ENCODE peak calls at places on chromosome 7, in eight cellular contexts. K, Z, E, I, F, J, A and T are unnamed samples. For H3K36me3 and H3K4me1, the result is how much of the 10 kb centered on the place peaks cover.

GRCh38 chr7:17434191-17434590 is 135.7 kb downstream of the AHR start:
- DNase-seq in I (no peak), F (no peak), E (no peak), J (no peak), Z (no peak), K (no peak), A (no peak), T (no peak)

GRCh38 chr7:138004046-138004445 is 2.2 kb upstream of the CREB3L2 start:
- DNase-seq in E (no peak), J (no peak), I (no peak), Z (no peak), A (no peak), K (no peak), F (no peak), T (no peak)

GRCh38 chr7:127751062-127751722 is 99.2 kb downstream of the SND1 start:
- DNase-seq in J (no peak), Z (no peak), F (no peak), A (no peak), I (no peak), K (no peak), E (no peak), T (no peak)

GRCh38 chr7:51182767-51183166 is 133.8 kb downstream of the COBL start:
- DNase-seq in I (no peak), K (no peak), E (no peak), J (no peak), F (no peak), Z (no peak), A (no peak), T (no peak)

GRCh38 chr7:107907790-107908189 is 16.8 kb downstream of the DLD start:
- DNase-seq in E (no peak), K (no peak), Z (no peak), J (no peak), I (no peak), F (no peak), A (no peak), T (no peak)

GRCh38 chr7:2613926-2614613 is 17.7 kb upstream of the TTYH3 start:
- DNase-seq in J (no peak), Z (peak), A (no peak), K (no peak), E (no peak), I (peak), F (no peak), T (no peak)

GRCh38 chr7:142482899-142483658 is 225.2 kb upstream of the PRSS58 start:
- DNase-seq in I (peak), K (peak), J (peak), A (peak), Z (no peak), F (peak), E (peak), T (peak)

GRCh38 chr7:2954433-2954853 is 89.2 kb downstream of the CARD11 start:
- DNase-seq in E (peak), J (no peak), Z (no peak), A (no peak), K (peak), I (no peak), F (no peak), T (no peak)

GRCh38 chr7:94178247-94178646 is 174.1 kb upstream of the BET1 start:
- DNase-seq in F (no peak), Z (no peak), J (no peak), A (no peak), K (no peak), I (no peak), E (no peak), T (no peak)

GRCh38 chr7:108419961-108420360 is 36.3 kb downstream of the NRCAM start:
- DNase-seq in Z (no peak), A (no peak), I (no peak), K (no peak), F (no peak), E (no peak), J (no peak), T (no peak)

GRCh38 chr7:23022258-23022745 is 8.4 kb upstream of the HYCC1 start:
- DNase-seq in A (no peak), K (no peak), Z (peak), I (no peak), E (no peak), J (no peak), F (no peak), T (no peak)

GRCh38 chr7:522071-522937 is 2.7 kb upstream of the PDGFA start:
- DNase-seq in Z (peak), K (no peak), E (no peak), J (peak), A (no peak), F (peak), I (peak), T (no peak)

GRCh38 chr7:36127075-36127740 is 25.8 kb upstream of the EEPD1 start:
- DNase-seq in I (no peak), E (no peak), Z (no peak), K (no peak), A (no peak), J (no peak), F (no peak), T (no peak)

GRCh38 chr7:129091484-129092002 is 36.6 kb upstream of the TNPO3 start:
- DNase-seq in Z (peak), A (peak), J (peak), K (peak), I (peak), E (peak), F (peak), T (peak)

GRCh38 chr7:16295558-16295957 is 125.8 kb downstream of the CRPPA start:
- DNase-seq in A (no peak), I (no peak), J (no peak), K (no peak), Z (no peak), E (no peak), F (no peak), T (peak)

GRCh38 chr7:34061175-34061574 is 155.8 kb downstream of the BMPER start:
- DNase-seq in Z (no peak), K (no peak), E (no peak), I (no peak), F (no peak), A (no peak), J (no peak), T (no peak)

GRCh38 chr7:136369225-136369624 is 392.1 kb upstream of the MTPN start:
- DNase-seq in E (no peak), J (no peak), Z (no peak), I (no peak), F (no peak), K (no peak), A (no peak), T (no peak)

GRCh38 chr7:130480001-130480400 is 11.9 kb upstream of the MEST start:
- DNase-seq in Z (no peak), J (no peak), A (no peak), F (no peak), I (no peak), K (no peak), E (no peak), T (no peak)

GRCh38 chr7:98200364-98200763 is 10.9 kb upstream of the BHLHA15 start:
- DNase-seq in J (no peak), F (no peak), A (no peak), E (no peak), Z (no peak), I (no peak), K (no peak), T (no peak)

GRCh38 chr7:83655951-83656556 is 7.1 kb upstream of the SEMA3E start:
- DNase-seq in Z (no peak), I (peak), J (peak), A (peak), K (no peak), F (peak), E (no peak), T (no peak)

GRCh38 chr7:106032295-106032694 is 69.2 kb downstream of the CDHR3 start:
- DNase-seq in J (no peak), E (no peak), F (no peak), I (no peak), K (no peak), Z (no peak), A (no peak), T (no peak)

GRCh38 chr7:2520131-2520807 is 695 bp downstream of the LFNG start:
- DNase-seq in K (no peak), I (peak), E (no peak), A (peak), Z (no peak), J (peak), F (no peak), T (no peak)

GRCh38 chr7:139895141-139895829 is 66.2 kb downstream of the TBXAS1 start:
- DNase-seq in A (no peak), J (no peak), F (no peak), E (no peak), K (no peak), I (no peak), Z (no peak), T (no peak)

GRCh38 chr7:43164757-43165156 is 52.3 kb downstream of the HECW1 start:
- DNase-seq in A (no peak), E (no peak), Z (no peak), J (no peak), F (no peak), K (no peak), I (no peak), T (peak)

GRCh38 chr7:151125459-151125834 is 39.2 kb downstream of the AGAP3 start:
- DNase-seq in A (no peak), K (no peak), J (peak), E (no peak), I (peak), F (peak), Z (no peak), T (no peak)
- H3K36me3 ChIP-seq in A (half or more), K (under half), J (under half), E (under half), I (under half), F (half or more), Z (under half), T (under half)

GRCh38 chr7:38592737-38593136 is 38.4 kb downstream of the AMPH start:
- DNase-seq in K (no peak), I (no peak), J (no peak), F (no peak), Z (no peak), E (no peak), A (no peak), T (no peak)
- H3K4me1 ChIP-seq in K (under half), I (under half), J (under half), F (under half), Z (under half), E (under half), A (under half), T (under half)

DNA sequence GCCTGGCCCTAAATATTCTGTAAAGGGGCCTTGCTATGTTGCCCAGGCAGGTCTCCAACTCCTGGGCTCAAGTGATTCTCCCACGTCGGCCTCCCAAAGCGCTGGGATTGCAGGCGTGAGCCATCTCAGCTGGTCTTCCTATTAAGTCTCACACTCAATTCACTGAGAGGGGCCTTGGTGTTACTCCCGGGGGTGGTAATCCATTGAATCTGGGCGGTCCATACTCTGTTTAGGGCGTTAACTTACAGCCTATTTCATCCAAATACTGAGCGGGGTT is 665 bp upstream of the SRRT start:
- DNase-seq in F (no peak), I (no peak), Z (no peak), A (no peak), K (no peak), J (peak), E (no peak), T (no peak)
- H3K36me3 ChIP-seq in F (half or more), I (under half), Z (under half), A (under half), K (under half), J (half or more), E (under half), T (half or more)

DNA sequence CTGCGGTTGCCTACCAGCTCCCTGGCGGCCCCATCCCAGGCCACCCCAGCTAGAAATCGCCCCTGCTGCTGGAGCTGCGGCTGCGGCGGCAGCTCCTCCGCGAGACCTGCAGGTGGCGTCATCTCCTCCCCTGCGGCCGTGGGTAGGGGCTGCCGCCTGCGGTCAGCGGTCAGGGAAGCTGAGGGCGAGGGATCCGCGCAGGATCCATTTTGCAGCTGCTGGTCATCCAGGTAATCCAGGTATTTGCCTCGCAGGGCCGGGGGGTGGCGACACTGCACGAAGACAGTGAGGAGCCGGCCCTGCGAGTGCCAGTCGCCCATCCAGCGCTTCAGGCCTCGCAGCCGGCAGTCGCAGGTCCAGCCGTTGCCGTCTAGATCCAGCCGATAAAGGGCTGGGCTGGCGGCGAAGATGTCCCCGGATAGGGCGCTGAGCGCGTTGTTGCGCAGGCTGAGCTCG is 1.5 kb downstream of the TRIL start:
- DNase-seq in E (no peak), J (peak), I (peak), K (no peak), Z (peak), A (peak), F (peak), T (peak)
- H3K4me1 ChIP-seq in E (under half), J (under half), I (under half), K (under half), Z (under half), A (under half), F (under half), T (under half)

DNA sequence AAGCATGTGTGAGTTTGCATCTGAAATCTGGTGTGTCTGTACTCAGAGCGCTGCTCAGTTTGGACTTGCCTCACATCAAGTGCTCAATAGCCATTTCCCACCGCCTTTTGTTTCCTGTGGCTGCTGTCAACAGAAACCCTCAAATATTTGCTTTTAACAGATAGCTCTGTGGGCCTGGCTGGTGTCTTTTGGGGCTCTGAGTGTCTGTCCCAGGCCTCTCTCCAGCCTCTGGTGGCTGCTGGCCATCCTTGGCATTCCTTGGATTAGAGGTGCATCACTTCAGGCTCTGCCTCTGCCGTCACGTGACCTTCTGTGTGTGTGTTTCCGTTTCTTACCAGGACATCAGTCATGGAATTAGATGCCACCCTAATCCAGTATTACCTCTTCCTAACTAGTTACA is 9.3 kb downstream of the YKT6 start:
- DNase-seq in E (no peak), K (no peak), A (no peak), Z (no peak), F (no peak), I (no peak), J (no peak), T (no peak)
- H3K36me3 ChIP-seq in E (half or more), K (half or more), A (under half), Z (under half), F (half or more), I (half or more), J (half or more), T (half or more)

GRCh38 chr7:69693042-69693441 is 94.8 kb downstream of the AUTS2 start:
- DNase-seq in J (no peak), A (no peak), K (no peak), I (no peak), F (no peak), Z (no peak), E (no peak), T (no peak)

GRCh38 chr7:69687739-69688431 is 89.6 kb downstream of the AUTS2 start:
- DNase-seq in Z (no peak), I (no peak), F (no peak), E (no peak), J (no peak), A (no peak), K (no peak), T (no peak)

GRCh38 chr7:69691734-69692133 is 93.5 kb downstream of the AUTS2 start:
- DNase-seq in E (no peak), J (no peak), A (no peak), Z (no peak), K (no peak), I (no peak), F (no peak), T (no peak)

GRCh38 chr7:69691327-69691726 is 93.1 kb downstream of the AUTS2 start:
- DNase-seq in K (no peak), Z (no peak), J (no peak), F (no peak), A (no peak), I (no peak), E (no peak), T (no peak)

GRCh38 chr7:69690329-69690728 is 92.1 kb downstream of the AUTS2 start:
- DNase-seq in K (no peak), I (no peak), Z (no peak), E (no peak), A (no peak), F (no peak), J (no peak), T (no peak)
- H3K4me1 ChIP-seq in K (under half), I (under half), Z (under half), E (under half), A (under half), F (under half), J (under half), T (under half)

DNA sequence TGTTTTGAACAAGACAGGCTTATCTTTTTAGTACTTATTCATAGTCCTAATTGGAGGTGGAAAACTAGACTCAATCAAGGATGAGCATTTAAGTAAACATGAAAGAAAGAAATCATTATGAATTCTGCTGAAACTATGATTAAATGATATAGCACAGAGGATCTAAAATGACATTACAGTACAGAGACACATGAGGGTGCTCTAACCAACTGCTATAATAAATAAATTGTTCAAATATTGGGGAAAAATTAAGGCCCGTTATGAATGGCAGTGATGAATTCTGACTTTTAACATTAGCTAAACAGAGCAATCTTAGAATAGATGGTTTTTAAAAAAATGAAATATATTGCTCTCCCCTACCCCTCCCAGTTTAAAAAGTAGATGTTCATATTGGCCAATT is 10.3 kb downstream of the WNT2 start:
- DNase-seq in A (no peak), J (no peak), I (no peak), F (no peak), E (no peak), K (no peak), Z (no peak), T (no peak)
- H3K36me3 ChIP-seq in A (under half), J (under half), I (under half), F (under half), E (under half), K (under half), Z (under half), T (under half)

GRCh38 chr7:150338166-150338829 is 3.1 kb downstream of the RARRES2 start:
- DNase-seq in A (no peak), Z (no peak), K (no peak), J (no peak), I (no peak), F (no peak), E (no peak), T (no peak)

GRCh38 chr7:150335774-150336112 is 5.7 kb downstream of the RARRES2 start:
- DNase-seq in J (no peak), I (peak), A (no peak), F (no peak), E (no peak), Z (no peak), K (no peak), T (no peak)

GRCh38 chr7:150336746-150337145 is 4.7 kb downstream of the RARRES2 start:
- DNase-seq in Z (no peak), A (no peak), I (no peak), J (no peak), K (no peak), F (no peak), E (no peak), T (no peak)

GRCh38 chr7:150337659-150338081 is 3.8 kb downstream of the RARRES2 start:
- DNase-seq in K (no peak), F (no peak), Z (no peak), A (no peak), I (peak), E (no peak), J (no peak), T (no peak)

GRCh38 chr7:150337179-150337578 is 4.2 kb downstream of the RARRES2 start:
- DNase-seq in J (no peak), Z (no peak), E (no peak), I (peak), K (no peak), F (no peak), A (no peak), T (no peak)
- H3K4me1 ChIP-seq in J (under half), Z (under half), E (under half), I (half or more), K (under half), F (half or more), A (under half), T (under half)

GRCh38 chr7:30835396-30835915 is 64.2 kb downstream of the MINDY4 start:
- DNase-seq in K (no peak), F (no peak), E (no peak), J (no peak), Z (no peak), I (no peak), A (no peak), T (no peak)

GRCh38 chr7:30836991-30837390 is 65.8 kb downstream of the MINDY4 start:
- DNase-seq in Z (no peak), J (no peak), E (no peak), K (no peak), I (no peak), F (no peak), A (no peak), T (peak)

GRCh38 chr7:30838008-30838407 is 66.8 kb downstream of the MINDY4 start:
- DNase-seq in Z (no peak), J (no peak), I (no peak), F (no peak), K (no peak), A (no peak), E (no peak), T (no peak)

GRCh38 chr7:30840176-30841024 is 69.2 kb downstream of the MINDY4 start:
- DNase-seq in A (no peak), E (no peak), F (no peak), I (no peak), Z (no peak), J (no peak), K (no peak), T (no peak)

DNA sequence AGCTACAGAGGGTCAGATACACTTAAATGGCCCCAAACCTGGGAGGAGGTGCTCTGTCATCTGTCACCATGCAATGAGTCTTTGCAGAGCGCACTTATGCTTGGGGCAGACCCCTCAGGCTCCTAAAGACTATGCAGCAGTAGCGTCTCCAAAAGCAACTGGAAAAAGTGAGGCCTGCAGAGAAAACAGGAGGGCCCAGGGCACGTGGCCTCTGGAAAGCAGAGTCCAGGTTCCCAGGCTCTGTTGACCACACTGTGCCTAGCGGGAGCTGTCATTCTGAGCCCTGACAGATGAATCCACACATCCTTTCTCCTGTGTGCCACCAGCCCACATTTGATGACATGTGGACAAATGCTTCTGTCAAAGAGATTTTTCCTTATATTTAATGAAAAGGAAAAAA is 66.4 kb downstream of the MINDY4 start:
- DNase-seq in I (no peak), E (no peak), Z (no peak), J (no peak), K (no peak), A (no peak), F (no peak), T (no peak)
- H3K36me3 ChIP-seq in I (under half), E (under half), Z (under half), J (under half), K (under half), A (under half), F (under half), T (under half)